ENCODE peak calls at places on chromosomes 13 and 19, in five cellular contexts. One of them, this sample, is unnamed.

GRCh38 chr13:76884167-76884566 is 2.0 kb downstream of the KCTD12 start:
- DNase-seq in HepG2: no peak
- DNase-seq in SK-N-SH: no peak
- DNase-seq in K562: no peak
- DNase-seq in GM12878: no peak
- DNase-seq in this sample: no peak

GRCh38 chr13:30654430-30654829 is 36.7 kb downstream of the USPL1 start:
- DNase-seq in HepG2: no peak
- DNase-seq in SK-N-SH: no peak
- DNase-seq in K562: peak
- DNase-seq in GM12878: no peak
- DNase-seq in this sample: no peak

GRCh38 chr19:50371914-50372475 is 4.3 kb upstream of the NR1H2 start:
- DNase-seq in HepG2: no peak
- DNase-seq in SK-N-SH: no peak
- DNase-seq in K562: no peak
- DNase-seq in GM12878: no peak
- DNase-seq in this sample: no peak

GRCh38 chr13:45206340-45206739 is 5.5 kb upstream of the KCTD4 start:
- DNase-seq in HepG2: no peak
- DNase-seq in SK-N-SH: no peak
- DNase-seq in K562: no peak
- DNase-seq in GM12878: peak
- DNase-seq in this sample: no peak

GRCh38 chr19:18223860-18224524 is 2.2 kb downstream of the PDE4C start:
- DNase-seq in HepG2: peak
- DNase-seq in SK-N-SH: peak
- DNase-seq in K562: peak
- DNase-seq in GM12878: no peak
- DNase-seq in this sample: no peak

GRCh38 chr19:1324792-1325567 is 39.3 kb downstream of the EFNA2 start:
- DNase-seq in HepG2: peak
- DNase-seq in SK-N-SH: peak
- DNase-seq in K562: peak
- DNase-seq in GM12878: no peak
- DNase-seq in this sample: no peak

GRCh38 chr19:34555447-34555846 is 73.9 kb downstream of the WTIP start:
- DNase-seq in HepG2: peak
- DNase-seq in SK-N-SH: no peak
- DNase-seq in K562: peak
- DNase-seq in GM12878: no peak
- DNase-seq in this sample: no peak

GRCh38 chr13:84706004-84706710 is 823.9 kb upstream of the SLITRK1 start:
- DNase-seq in HepG2: no peak
- DNase-seq in SK-N-SH: peak
- DNase-seq in K562: no peak
- DNase-seq in GM12878: no peak
- DNase-seq in this sample: no peak

GRCh38 chr19:33808399-33808798 is 11.7 kb downstream of the KCTD15 start:
- DNase-seq in HepG2: no peak
- DNase-seq in SK-N-SH: no peak
- DNase-seq in K562: no peak
- DNase-seq in GM12878: no peak
- DNase-seq in this sample: no peak

GRCh38 chr13:53921473-53921872 is 892.9 kb downstream of the OLFM4 start:
- DNase-seq in HepG2: no peak
- DNase-seq in SK-N-SH: no peak
- DNase-seq in K562: no peak
- DNase-seq in GM12878: no peak
- DNase-seq in this sample: no peak

GRCh38 chr13:33611016-33611805 is 206.7 kb upstream of the RFC3 start:
- DNase-seq in HepG2: peak
- DNase-seq in SK-N-SH: no peak
- DNase-seq in K562: no peak
- DNase-seq in GM12878: no peak
- DNase-seq in this sample: no peak

GRCh38 chr13:49622174-49622946 is 5.9 kb upstream of the ARL11 start:
- DNase-seq in HepG2: peak
- DNase-seq in SK-N-SH: no peak
- DNase-seq in K562: no peak
- DNase-seq in GM12878: no peak
- DNase-seq in this sample: no peak

GRCh38 chr13:71979616-71980015 is 112.6 kb upstream of the DACH1 start:
- DNase-seq in HepG2: peak
- DNase-seq in SK-N-SH: no peak
- DNase-seq in K562: peak
- DNase-seq in GM12878: no peak
- DNase-seq in this sample: no peak

GRCh38 chr13:77530870-77531269 is 4.6 kb upstream of the SCEL start:
- DNase-seq in HepG2: no peak
- DNase-seq in SK-N-SH: no peak
- DNase-seq in K562: no peak
- DNase-seq in GM12878: no peak
- DNase-seq in this sample: no peak

GRCh38 chr19:16400911-16401675 is 70.7 kb downstream of the EPS15L1 start:
- DNase-seq in HepG2: no peak
- DNase-seq in SK-N-SH: no peak
- DNase-seq in K562: no peak
- DNase-seq in GM12878: no peak
- DNase-seq in this sample: no peak

GRCh38 chr13:110771194-110771593 is 57.7 kb downstream of the ING1 start:
- DNase-seq in HepG2: no peak
- DNase-seq in SK-N-SH: no peak
- DNase-seq in K562: no peak
- DNase-seq in GM12878: no peak
- DNase-seq in this sample: no peak

GRCh38 chr19:4969772-4970531 is 1.0 kb downstream of the KDM4B start:
- DNase-seq in HepG2: no peak
- DNase-seq in SK-N-SH: peak
- DNase-seq in K562: peak
- DNase-seq in GM12878: peak
- DNase-seq in this sample: no peak

GRCh38 chr13:39910041-39910440 is 254.6 kb downstream of the COG6 start:
- DNase-seq in HepG2: no peak
- DNase-seq in SK-N-SH: no peak
- DNase-seq in K562: no peak
- DNase-seq in GM12878: no peak
- DNase-seq in this sample: no peak

GRCh38 chr13:30396434-30397075 is 25.7 kb upstream of the UBE2L5 start:
- DNase-seq in HepG2: no peak
- DNase-seq in SK-N-SH: no peak
- DNase-seq in K562: no peak
- DNase-seq in GM12878: no peak
- DNase-seq in this sample: no peak

GRCh38 chr19:8609210-8610040 is 1.1 kb downstream of the ADAMTS10 start:
- DNase-seq in HepG2: peak
- DNase-seq in SK-N-SH: peak
- DNase-seq in K562: no peak
- DNase-seq in GM12878: no peak
- DNase-seq in this sample: peak

GRCh38 chr19:42396248-42396541 is 6.1 kb upstream of the CNFN start:
- DNase-seq in HepG2: no peak
- DNase-seq in SK-N-SH: peak
- DNase-seq in K562: peak
- DNase-seq in GM12878: no peak
- DNase-seq in this sample: no peak

GRCh38 chr19:3045885-3046603 is 16.3 kb downstream of the TLE5 start:
- DNase-seq in HepG2: no peak
- DNase-seq in SK-N-SH: no peak
- DNase-seq in K562: no peak
- DNase-seq in GM12878: no peak
- DNase-seq in this sample: no peak

GRCh38 chr19:3801412-3802096 is 15.4 kb upstream of the MATK start:
- DNase-seq in HepG2: no peak
- DNase-seq in SK-N-SH: peak
- DNase-seq in K562: peak
- DNase-seq in GM12878: no peak
- DNase-seq in this sample: no peak

GRCh38 chr19:58021541-58022282 is 12.1 kb upstream of the ZSCAN1 start:
- DNase-seq in HepG2: peak
- DNase-seq in SK-N-SH: peak
- DNase-seq in K562: peak
- DNase-seq in GM12878: no peak
- DNase-seq in this sample: peak

GRCh38 chr19:16039081-16039480 is 37.2 kb upstream of the TPM4 start:
- DNase-seq in HepG2: no peak
- DNase-seq in SK-N-SH: no peak
- DNase-seq in K562: no peak
- DNase-seq in GM12878: no peak
- DNase-seq in this sample: no peak

GRCh38 chr13:79549355-79550106 is 68.6 kb downstream of the NDFIP2 start:
- DNase-seq in HepG2: no peak
- DNase-seq in SK-N-SH: peak
- DNase-seq in K562: no peak
- DNase-seq in GM12878: no peak
- DNase-seq in this sample: no peak

GRCh38 chr19:23957660-23958281 is 43.1 kb downstream of the ZNF726 start:
- DNase-seq in HepG2: no peak
- DNase-seq in SK-N-SH: no peak
- DNase-seq in K562: no peak
- DNase-seq in GM12878: no peak
- DNase-seq in this sample: no peak

GRCh38 chr19:33684550-33685303 is 63.0 kb downstream of the CHST8 start:
- DNase-seq in HepG2: no peak
- DNase-seq in SK-N-SH: peak
- DNase-seq in K562: no peak
- DNase-seq in GM12878: no peak
- DNase-seq in this sample: no peak

GRCh38 chr13:51502206-51502651 is 49.4 kb upstream of the INTS6 start:
- DNase-seq in HepG2: no peak
- DNase-seq in SK-N-SH: no peak
- DNase-seq in K562: no peak
- DNase-seq in GM12878: peak
- DNase-seq in this sample: no peak

GRCh38 chr13:100361504-100361903 is 227.1 kb downstream of the GGACT start:
- DNase-seq in HepG2: no peak
- DNase-seq in SK-N-SH: no peak
- DNase-seq in K562: no peak
- DNase-seq in GM12878: no peak
- DNase-seq in this sample: no peak

DNA sequence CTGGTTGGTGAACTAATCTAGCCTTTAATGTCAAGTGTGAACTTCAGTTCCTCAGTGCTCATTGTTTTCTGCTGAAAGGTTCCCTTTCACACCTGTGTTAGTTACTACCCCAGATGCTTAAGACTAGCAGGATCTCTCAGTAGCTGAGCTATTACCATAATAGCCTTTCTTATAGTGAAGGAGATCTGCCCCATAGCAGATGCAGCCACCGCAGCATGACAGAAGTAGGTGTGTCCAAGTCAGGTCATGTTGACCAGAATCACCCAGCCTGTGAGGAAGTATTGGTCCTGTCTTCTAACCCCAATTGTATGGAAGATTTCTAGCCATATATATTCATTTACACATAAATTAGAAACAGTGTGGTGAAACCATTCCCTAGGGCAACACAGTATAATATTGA is 37.3 kb downstream of the ZAR1L start:
- DNase-seq in HepG2: no peak
- DNase-seq in SK-N-SH: no peak
- DNase-seq in K562: no peak
- DNase-seq in GM12878: no peak
- DNase-seq in this sample: no peak
- TF ChIP-seq USF2 in HepG2: no peak
- TF ChIP-seq USF2 in SK-N-SH: no peak
- TF ChIP-seq USF2 in K562: no peak
- TF ChIP-seq USF2 in GM12878: no peak
- TF ChIP-seq USF2 in this sample: no peak

GRCh38 chr19:29727906-29728305 is 12.8 kb upstream of the C19orf12 start:
- DNase-seq in HepG2: no peak
- DNase-seq in SK-N-SH: no peak
- DNase-seq in K562: no peak
- DNase-seq in GM12878: no peak
- DNase-seq in this sample: no peak

GRCh38 chr19:29724741-29725140 is 9.7 kb upstream of the C19orf12 start:
- DNase-seq in HepG2: no peak
- DNase-seq in SK-N-SH: no peak
- DNase-seq in K562: no peak
- DNase-seq in GM12878: no peak
- DNase-seq in this sample: no peak

GRCh38 chr19:29724102-29724641 is 9.1 kb upstream of the C19orf12 start:
- DNase-seq in HepG2: no peak
- DNase-seq in SK-N-SH: no peak
- DNase-seq in K562: no peak
- DNase-seq in GM12878: no peak
- DNase-seq in this sample: peak
- TF ChIP-seq POLR2AphosphoS5 in HepG2: no peak
- TF ChIP-seq POLR2AphosphoS5 in SK-N-SH: no peak
- TF ChIP-seq POLR2AphosphoS5 in K562: no peak
- TF ChIP-seq POLR2AphosphoS5 in GM12878: no peak
- TF ChIP-seq POLR2AphosphoS5 in this sample: no peak

GRCh38 chr13:27961227-27962085 is 7.7 kb downstream of the CDX2 start:
- DNase-seq in HepG2: peak
- DNase-seq in SK-N-SH: peak
- DNase-seq in K562: no peak
- DNase-seq in GM12878: no peak
- DNase-seq in this sample: no peak
- TF ChIP-seq USF2 in HepG2: no peak
- TF ChIP-seq USF2 in SK-N-SH: no peak
- TF ChIP-seq USF2 in K562: no peak
- TF ChIP-seq USF2 in GM12878: no peak
- TF ChIP-seq USF2 in this sample: no peak

GRCh38 chr13:27605099-27605498 is 15.2 kb downstream of the LNX2 start:
- DNase-seq in HepG2: no peak
- DNase-seq in SK-N-SH: no peak
- DNase-seq in K562: no peak
- DNase-seq in GM12878: no peak
- DNase-seq in this sample: no peak

GRCh38 chr13:27601208-27601607 is 19.1 kb downstream of the LNX2 start:
- DNase-seq in HepG2: no peak
- DNase-seq in SK-N-SH: no peak
- DNase-seq in K562: no peak
- DNase-seq in GM12878: no peak
- DNase-seq in this sample: no peak

GRCh38 chr13:27601771-27602170 is 18.6 kb downstream of the LNX2 start:
- DNase-seq in HepG2: no peak
- DNase-seq in SK-N-SH: no peak
- DNase-seq in K562: no peak
- DNase-seq in GM12878: no peak
- DNase-seq in this sample: no peak

GRCh38 chr13:27607125-27607524 is 13.2 kb downstream of the LNX2 start:
- DNase-seq in HepG2: peak
- DNase-seq in SK-N-SH: no peak
- DNase-seq in K562: peak
- DNase-seq in GM12878: no peak
- DNase-seq in this sample: no peak

DNA sequence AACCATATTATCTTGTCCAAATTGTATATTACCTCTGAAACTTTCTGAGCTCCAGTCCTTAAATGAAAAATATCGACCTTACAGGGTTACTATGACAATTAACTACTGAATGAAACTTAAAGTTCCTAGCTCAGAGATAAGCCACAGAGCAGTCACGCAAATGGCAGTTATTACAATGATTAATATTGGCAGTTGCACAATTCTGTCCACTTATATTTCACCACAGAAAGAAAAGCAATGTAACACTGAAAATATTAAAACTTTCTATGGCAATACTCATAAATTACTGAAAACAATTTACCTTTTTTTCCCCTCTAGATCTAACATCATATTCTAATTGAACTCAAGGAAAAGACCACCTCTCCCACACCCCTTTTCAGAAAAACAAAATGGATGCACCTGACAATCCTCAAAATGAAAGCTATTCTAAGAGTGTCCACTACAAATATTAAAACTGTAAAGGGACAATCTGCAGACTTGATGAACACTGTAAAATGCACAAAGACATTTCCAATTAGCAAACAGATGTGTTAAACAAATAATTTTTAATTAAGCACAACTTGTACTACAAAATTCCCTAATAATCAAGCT is 14.6 kb downstream of the LNX2 start:
- DNase-seq in HepG2: no peak
- DNase-seq in SK-N-SH: no peak
- DNase-seq in K562: no peak
- DNase-seq in GM12878: no peak
- DNase-seq in this sample: no peak
- TF ChIP-seq POLR2AphosphoS5 in HepG2: no peak
- TF ChIP-seq POLR2AphosphoS5 in SK-N-SH: no peak
- TF ChIP-seq POLR2AphosphoS5 in K562: no peak
- TF ChIP-seq POLR2AphosphoS5 in GM12878: no peak
- TF ChIP-seq POLR2AphosphoS5 in this sample: no peak

This sample was measured in H1.